ENCODE peak calls at places on chromosomes 5 and 9, in nine cellular contexts. One of them, this sample, is unnamed.

GRCh38 chr5:178334856-178335255 is 102.3 kb upstream of the PHYKPL start:
- DNase-seq in AG04450: no peak
- DNase-seq in psoas muscle: peak
- DNase-seq in GM23338: no peak
- DNase-seq in adipocyte: no peak
- DNase-seq in AG09309: no peak
- DNase-seq in NB4: peak
- DNase-seq in skeletal muscle cell: no peak
- DNase-seq in GM12865: no peak
- DNase-seq in this sample: no peak

GRCh38 chr9:89718635-89719034 is 113.8 kb downstream of the GADD45G start:
- DNase-seq in AG04450: no peak
- DNase-seq in psoas muscle: no peak
- DNase-seq in GM23338: no peak
- DNase-seq in adipocyte: no peak
- DNase-seq in AG09309: no peak
- DNase-seq in NB4: no peak
- DNase-seq in skeletal muscle cell: no peak
- DNase-seq in GM12865: no peak
- DNase-seq in this sample: no peak

GRCh38 chr9:2299156-2299842 is 284.2 kb downstream of the SMARCA2 start:
- DNase-seq in AG04450: no peak
- DNase-seq in psoas muscle: no peak
- DNase-seq in GM23338: no peak
- DNase-seq in adipocyte: no peak
- DNase-seq in AG09309: no peak
- DNase-seq in NB4: no peak
- DNase-seq in skeletal muscle cell: no peak
- DNase-seq in GM12865: no peak
- DNase-seq in this sample: no peak

GRCh38 chr5:219492-219891 is 1.4 kb downstream of the SDHA start:
- DNase-seq in AG04450: no peak
- DNase-seq in psoas muscle: no peak
- DNase-seq in GM23338: no peak
- DNase-seq in adipocyte: peak
- DNase-seq in AG09309: no peak
- DNase-seq in NB4: peak
- DNase-seq in skeletal muscle cell: no peak
- DNase-seq in GM12865: peak
- DNase-seq in this sample: no peak

GRCh38 chr5:150599281-150599680 is 41.2 kb upstream of the SYNPO start:
- DNase-seq in AG04450: no peak
- DNase-seq in psoas muscle: no peak
- DNase-seq in GM23338: no peak
- DNase-seq in adipocyte: no peak
- DNase-seq in AG09309: no peak
- DNase-seq in NB4: no peak
- DNase-seq in skeletal muscle cell: no peak
- DNase-seq in GM12865: no peak
- DNase-seq in this sample: no peak

GRCh38 chr9:16561121-16561520 is 309.3 kb downstream of the BNC2 start:
- DNase-seq in AG04450: no peak
- DNase-seq in psoas muscle: no peak
- DNase-seq in GM23338: no peak
- DNase-seq in adipocyte: no peak
- DNase-seq in AG09309: no peak
- DNase-seq in NB4: no peak
- DNase-seq in skeletal muscle cell: no peak
- DNase-seq in GM12865: no peak
- DNase-seq in this sample: no peak

GRCh38 chr5:151016700-151017099 is 3.7 kb upstream of the GPX3 start:
- DNase-seq in AG04450: no peak
- DNase-seq in psoas muscle: no peak
- DNase-seq in GM23338: no peak
- DNase-seq in adipocyte: peak
- DNase-seq in AG09309: no peak
- DNase-seq in NB4: peak
- DNase-seq in skeletal muscle cell: no peak
- DNase-seq in GM12865: no peak
- DNase-seq in this sample: no peak

GRCh38 chr5:40437452-40437861 is 242.3 kb upstream of the PTGER4 start:
- DNase-seq in AG04450: no peak
- DNase-seq in psoas muscle: no peak
- DNase-seq in GM23338: no peak
- DNase-seq in adipocyte: peak
- DNase-seq in AG09309: peak
- DNase-seq in NB4: peak
- DNase-seq in skeletal muscle cell: peak
- DNase-seq in GM12865: peak
- DNase-seq in this sample: no peak

GRCh38 chr9:121675969-121676822 is 24.8 kb downstream of the DAB2IP start:
- DNase-seq in AG04450: no peak
- DNase-seq in psoas muscle: peak
- DNase-seq in GM23338: no peak
- DNase-seq in adipocyte: no peak
- DNase-seq in AG09309: no peak
- DNase-seq in NB4: no peak
- DNase-seq in skeletal muscle cell: no peak
- DNase-seq in GM12865: no peak
- DNase-seq in this sample: no peak

GRCh38 chr9:26856413-26857032 is 36.1 kb downstream of the CAAP1 start:
- DNase-seq in AG04450: no peak
- DNase-seq in psoas muscle: no peak
- DNase-seq in GM23338: peak
- DNase-seq in adipocyte: peak
- DNase-seq in AG09309: peak
- DNase-seq in NB4: peak
- DNase-seq in skeletal muscle cell: peak
- DNase-seq in GM12865: peak
- DNase-seq in this sample: peak

GRCh38 chr5:127683006-127683405 is 20.2 kb upstream of the CCDC192 start:
- DNase-seq in AG04450: no peak
- DNase-seq in psoas muscle: no peak
- DNase-seq in GM23338: no peak
- DNase-seq in adipocyte: no peak
- DNase-seq in AG09309: no peak
- DNase-seq in NB4: no peak
- DNase-seq in skeletal muscle cell: no peak
- DNase-seq in GM12865: no peak
- DNase-seq in this sample: no peak

GRCh38 chr5:180689071-180689694 is 39.8 kb upstream of the FLT4 start:
- DNase-seq in AG04450: no peak
- DNase-seq in psoas muscle: no peak
- DNase-seq in GM23338: no peak
- DNase-seq in adipocyte: no peak
- DNase-seq in AG09309: no peak
- DNase-seq in NB4: no peak
- DNase-seq in skeletal muscle cell: no peak
- DNase-seq in GM12865: no peak
- DNase-seq in this sample: no peak

GRCh38 chr9:75910716-75911115 is 20.2 kb downstream of the PCSK5 start:
- DNase-seq in AG04450: no peak
- DNase-seq in psoas muscle: no peak
- DNase-seq in GM23338: no peak
- DNase-seq in adipocyte: no peak
- DNase-seq in AG09309: no peak
- DNase-seq in NB4: no peak
- DNase-seq in skeletal muscle cell: no peak
- DNase-seq in GM12865: no peak
- DNase-seq in this sample: no peak

GRCh38 chr5:38677611-38678010 is 121.2 kb upstream of the LIFR start:
- DNase-seq in AG04450: no peak
- DNase-seq in psoas muscle: no peak
- DNase-seq in GM23338: no peak
- DNase-seq in adipocyte: no peak
- DNase-seq in AG09309: no peak
- DNase-seq in NB4: no peak
- DNase-seq in skeletal muscle cell: no peak
- DNase-seq in GM12865: no peak
- DNase-seq in this sample: no peak

GRCh38 chr9:19732570-19732969 is 56.3 kb downstream of the SLC24A2 start:
- DNase-seq in AG04450: no peak
- DNase-seq in psoas muscle: no peak
- DNase-seq in GM23338: no peak
- DNase-seq in adipocyte: no peak
- DNase-seq in AG09309: no peak
- DNase-seq in NB4: no peak
- DNase-seq in skeletal muscle cell: no peak
- DNase-seq in GM12865: no peak
- DNase-seq in this sample: no peak

GRCh38 chr5:15496886-15497285 is 3.1 kb upstream of the FBXL7 start:
- DNase-seq in AG04450: no peak
- DNase-seq in psoas muscle: no peak
- DNase-seq in GM23338: no peak
- DNase-seq in adipocyte: no peak
- DNase-seq in AG09309: no peak
- DNase-seq in NB4: no peak
- DNase-seq in skeletal muscle cell: no peak
- DNase-seq in GM12865: no peak
- DNase-seq in this sample: no peak

GRCh38 chr5:31982027-31982426 is 192.1 kb downstream of the GOLPH3 start:
- DNase-seq in AG04450: no peak
- DNase-seq in psoas muscle: no peak
- DNase-seq in GM23338: no peak
- DNase-seq in adipocyte: no peak
- DNase-seq in AG09309: no peak
- DNase-seq in NB4: no peak
- DNase-seq in skeletal muscle cell: no peak
- DNase-seq in GM12865: no peak
- DNase-seq in this sample: no peak

DNA sequence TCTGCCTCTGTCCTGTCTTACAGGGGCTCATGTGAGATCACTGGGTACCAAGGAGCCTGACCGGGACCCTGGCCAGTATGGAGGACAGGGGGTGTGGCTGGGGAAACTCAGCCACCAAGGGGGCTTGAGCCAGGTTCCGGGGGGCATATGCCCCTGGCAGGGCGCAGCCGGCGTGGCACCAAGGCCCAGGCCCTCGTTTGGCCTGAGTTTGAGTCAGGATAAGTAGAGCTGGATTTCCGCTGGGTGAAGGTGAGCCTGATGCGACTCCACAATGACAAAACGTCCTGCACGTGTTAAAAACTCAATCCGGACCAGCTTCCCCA is 616 bp upstream of the TSPAN17 start:
- DNase-seq in AG04450: no peak
- DNase-seq in psoas muscle: no peak
- DNase-seq in GM23338: no peak
- DNase-seq in adipocyte: no peak
- DNase-seq in AG09309: no peak
- DNase-seq in NB4: no peak
- DNase-seq in skeletal muscle cell: no peak
- DNase-seq in GM12865: no peak
- DNase-seq in this sample: no peak
- H3K4me3 ChIP-seq in AG04450: peak
- H3K4me3 ChIP-seq in psoas muscle: peak
- H3K4me3 ChIP-seq in GM23338: peak
- H3K4me3 ChIP-seq in adipocyte: peak
- H3K4me3 ChIP-seq in AG09309: peak
- H3K4me3 ChIP-seq in NB4: peak
- H3K4me3 ChIP-seq in skeletal muscle cell: peak
- H3K4me3 ChIP-seq in GM12865: peak
- H3K4me3 ChIP-seq in this sample: peak

GRCh38 chr5:67413749-67414148 is 217.2 kb upstream of the CD180 start:
- DNase-seq in AG04450: no peak
- DNase-seq in psoas muscle: no peak
- DNase-seq in GM23338: no peak
- DNase-seq in adipocyte: no peak
- DNase-seq in AG09309: no peak
- DNase-seq in NB4: no peak
- DNase-seq in skeletal muscle cell: no peak
- DNase-seq in GM12865: no peak
- DNase-seq in this sample: peak
- H3K4me3 ChIP-seq in AG04450: no peak
- H3K4me3 ChIP-seq in psoas muscle: no peak
- H3K4me3 ChIP-seq in GM23338: no peak
- H3K4me3 ChIP-seq in adipocyte: no peak
- H3K4me3 ChIP-seq in AG09309: no peak
- H3K4me3 ChIP-seq in NB4: no peak
- H3K4me3 ChIP-seq in skeletal muscle cell: no peak
- H3K4me3 ChIP-seq in GM12865: no peak
- H3K4me3 ChIP-seq in this sample: no peak

DNA sequence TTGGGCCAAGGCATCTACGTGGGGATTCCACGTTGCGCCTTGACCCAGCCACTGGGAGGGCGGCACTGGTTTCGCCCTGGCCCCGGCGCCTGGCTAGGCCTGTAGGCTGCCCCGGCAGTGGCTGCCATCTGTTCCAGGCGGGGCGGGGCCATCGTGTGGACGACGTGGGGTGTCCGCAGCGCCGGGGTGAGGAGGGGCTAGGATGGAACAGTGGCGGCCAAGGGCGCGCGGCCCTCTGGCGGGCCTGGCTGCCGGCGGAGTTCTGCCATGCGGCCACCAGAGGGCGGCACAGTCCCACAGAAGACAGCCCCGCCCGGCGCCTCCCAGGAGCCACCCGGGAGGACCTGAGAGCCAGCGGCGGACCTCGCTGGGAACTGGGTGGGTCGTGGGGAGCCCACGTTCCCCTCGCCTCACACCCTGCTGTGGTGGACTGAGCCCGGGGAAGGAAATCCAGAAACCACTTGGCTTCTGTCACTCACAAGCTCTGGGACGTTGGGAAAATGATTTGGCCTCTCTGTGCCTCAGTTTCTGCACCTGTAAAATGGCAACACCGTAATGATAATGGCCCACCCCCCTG is 22.6 kb upstream of the RAPGEF1 start:
- DNase-seq in AG04450: no peak
- DNase-seq in psoas muscle: peak
- DNase-seq in GM23338: peak
- DNase-seq in adipocyte: peak
- DNase-seq in AG09309: no peak
- DNase-seq in NB4: peak
- DNase-seq in skeletal muscle cell: no peak
- DNase-seq in GM12865: peak
- DNase-seq in this sample: peak
- H3K4me3 ChIP-seq in AG04450: no peak
- H3K4me3 ChIP-seq in psoas muscle: no peak
- H3K4me3 ChIP-seq in GM23338: peak
- H3K4me3 ChIP-seq in adipocyte: no peak
- H3K4me3 ChIP-seq in AG09309: no peak
- H3K4me3 ChIP-seq in NB4: no peak
- H3K4me3 ChIP-seq in skeletal muscle cell: no peak
- H3K4me3 ChIP-seq in GM12865: no peak
- H3K4me3 ChIP-seq in this sample: no peak

DNA sequence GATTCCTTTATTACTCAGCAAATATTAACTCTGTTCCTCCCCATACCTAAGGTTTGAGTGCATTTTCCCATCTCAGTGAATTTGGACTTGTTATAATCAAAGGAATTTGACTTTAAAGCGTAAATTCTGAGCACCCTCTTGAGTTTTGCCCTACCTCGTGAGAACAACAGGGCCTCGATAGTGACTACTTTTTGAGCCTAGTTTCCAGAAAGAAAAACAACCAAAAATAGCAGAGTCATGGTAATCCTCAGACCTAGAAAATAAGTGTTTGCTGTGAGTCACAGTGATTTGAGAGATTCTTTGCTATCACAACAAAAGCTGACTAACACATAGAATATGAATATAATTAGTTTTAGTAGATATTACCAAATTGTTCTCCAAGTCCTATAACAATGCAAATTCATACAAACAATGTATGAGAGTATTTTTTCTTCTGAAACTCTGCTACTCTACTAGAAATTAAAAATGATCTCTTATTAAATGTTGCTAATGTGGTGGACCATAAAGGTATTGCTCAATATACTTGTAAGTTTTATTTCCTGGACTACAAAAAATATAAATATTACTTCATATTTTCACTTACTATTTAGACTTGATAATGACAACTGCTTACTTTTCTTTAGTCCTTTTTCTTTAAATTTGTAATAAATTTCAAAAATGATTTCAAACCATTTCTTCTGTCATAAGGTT is 759.7 kb downstream of the BRINP1 start:
- DNase-seq in AG04450: no peak
- DNase-seq in psoas muscle: no peak
- DNase-seq in GM23338: no peak
- DNase-seq in adipocyte: peak
- DNase-seq in AG09309: no peak
- DNase-seq in NB4: no peak
- DNase-seq in skeletal muscle cell: peak
- DNase-seq in GM12865: no peak
- DNase-seq in this sample: no peak
- H3K4me3 ChIP-seq in AG04450: no peak
- H3K4me3 ChIP-seq in psoas muscle: no peak
- H3K4me3 ChIP-seq in GM23338: no peak
- H3K4me3 ChIP-seq in adipocyte: no peak
- H3K4me3 ChIP-seq in AG09309: no peak
- H3K4me3 ChIP-seq in NB4: no peak
- H3K4me3 ChIP-seq in skeletal muscle cell: no peak
- H3K4me3 ChIP-seq in GM12865: no peak
- H3K4me3 ChIP-seq in this sample: no peak